ENCODE peak calls at places on chromosomes 7 and 10, in four cellular contexts. Q is right lobe of liver; T is CD8-positive, alpha-beta T cell; B is esophagus squamous epithelium. R is an unnamed sample.

GRCh38 chr10:103542764-103543616 is 49.5 kb downstream of the NEURL1 start:
- DNase-seq in B (no peak), T (no peak), Q (no peak), R (no peak)

GRCh38 chr10:101236376-101237079 is 7.3 kb upstream of the LBX1 start:
- DNase-seq in B (no peak), Q (no peak), T (no peak), R (no peak)

GRCh38 chr10:62811159-62811875 is 4.8 kb downstream of the EGR2 start:
- DNase-seq in T (no peak), B (no peak), Q (no peak), R (no peak)

GRCh38 chr10:87550741-87551140 is 46.0 kb downstream of the MINPP1 start:
- DNase-seq in B (no peak), T (no peak), Q (no peak), R (no peak)

GRCh38 chr10:31014146-31014880 is 17.4 kb downstream of the ZNF438 start:
- DNase-seq in T (no peak), B (no peak), Q (no peak), R (no peak)

GRCh38 chr10:49446031-49446430 is 50.1 kb upstream of the DRGX start:
- DNase-seq in B (no peak), Q (no peak), T (no peak), R (peak)

GRCh38 chr7:39609084-39609461 is 14.3 kb upstream of the RALA start:
- DNase-seq in B (no peak), T (no peak), Q (no peak), R (no peak)

GRCh38 chr7:149569025-149569725 is 71.6 kb upstream of the ZNF746 start:
- DNase-seq in Q (no peak), T (no peak), B (no peak), R (no peak)

GRCh38 chr7:39810710-39811109 is 139.3 kb upstream of the CDK13 start:
- DNase-seq in B (no peak), T (no peak), Q (no peak), R (no peak)

GRCh38 chr10:77037735-77038411 is 599.7 kb downstream of the KCNMA1 start:
- DNase-seq in Q (no peak), T (no peak), B (no peak), R (no peak)

GRCh38 chr10:48634198-48634983 is 29.5 kb upstream of the ARHGAP22 start:
- DNase-seq in T (peak), Q (no peak), B (peak), R (peak)

GRCh38 chr7:40221836-40222235 is 87.0 kb downstream of the SUGCT start:
- DNase-seq in T (no peak), Q (no peak), B (no peak), R (peak)

GRCh38 chr10:52121688-52122087 is 192.4 kb upstream of the DKK1 start:
- DNase-seq in Q (no peak), B (no peak), T (no peak), R (peak)

GRCh38 chr10:44334621-44335184 is 50.2 kb downstream of the CXCL12 start:
- DNase-seq in B (no peak), Q (no peak), T (no peak), R (peak)

GRCh38 chr7:105810556-105810955 is 65.8 kb downstream of the ATXN7L1 start:
- DNase-seq in Q (no peak), T (no peak), B (no peak), R (no peak)

GRCh38 chr10:31700222-31700621 is 228.4 kb downstream of the ARHGAP12 start:
- DNase-seq in Q (no peak), T (no peak), B (no peak), R (no peak)

GRCh38 chr10:103168436-103168835 is 24.6 kb downstream of the NT5C2 start:
- DNase-seq in B (no peak), T (no peak), Q (no peak), R (peak)

GRCh38 chr10:49542353-49542752 is 3.4 kb upstream of the ERCC6 start:
- DNase-seq in Q (no peak), B (no peak), T (no peak), R (no peak)

GRCh38 chr10:78203915-78204818 is 170.5 kb downstream of the RPS24 start:
- DNase-seq in Q (no peak), T (no peak), B (no peak), R (no peak)

GRCh38 chr10:77926566-77927342 is at the start of gene DLG5:
- DNase-seq in Q (peak), T (no peak), B (no peak), R (no peak)

GRCh38 chr10:104791471-104791870 is 150.4 kb downstream of the SORCS3 start:
- DNase-seq in B (no peak), Q (no peak), T (no peak), R (no peak)

DNA sequence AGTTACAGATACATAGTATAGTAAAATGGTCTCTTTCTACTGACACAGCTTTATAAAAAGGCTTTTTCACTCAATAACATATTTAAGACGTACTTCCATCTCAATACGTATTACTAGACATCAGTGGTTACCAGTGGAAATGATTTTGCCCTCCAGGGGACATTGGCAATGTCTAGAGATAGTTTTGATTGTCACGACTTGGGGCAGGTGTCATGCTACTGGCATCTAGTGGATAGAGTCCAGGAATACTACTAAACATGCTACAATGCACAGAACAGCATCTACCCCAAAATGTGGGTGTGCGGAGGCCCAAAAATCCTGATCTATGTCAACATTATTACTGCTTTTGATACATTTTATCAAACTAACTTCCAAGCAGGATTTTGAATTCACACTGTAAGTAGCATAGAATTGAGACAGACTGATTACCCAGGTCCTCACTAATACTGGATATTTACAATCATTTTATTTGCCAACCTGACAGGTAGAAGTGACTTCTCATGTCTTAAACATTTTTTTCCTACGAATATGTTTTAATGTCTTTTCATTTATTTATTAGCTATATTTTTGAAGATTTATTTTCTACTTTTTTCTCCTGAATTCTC is 53.8 kb downstream of the HGF start:
- DNase-seq in T (no peak), Q (no peak), B (no peak), R (no peak)
- TF ChIP-seq CTCF in T (no peak), Q (peak), B (no peak), R (peak)

GRCh38 chr7:157850481-157851444 is 514.0 kb downstream of the DNAJB6 start:
- DNase-seq in Q (no peak), T (no peak), B (no peak), R (no peak)
- H3K4me3 ChIP-seq in Q (no peak), T (peak), B (no peak), R (no peak)

DNA sequence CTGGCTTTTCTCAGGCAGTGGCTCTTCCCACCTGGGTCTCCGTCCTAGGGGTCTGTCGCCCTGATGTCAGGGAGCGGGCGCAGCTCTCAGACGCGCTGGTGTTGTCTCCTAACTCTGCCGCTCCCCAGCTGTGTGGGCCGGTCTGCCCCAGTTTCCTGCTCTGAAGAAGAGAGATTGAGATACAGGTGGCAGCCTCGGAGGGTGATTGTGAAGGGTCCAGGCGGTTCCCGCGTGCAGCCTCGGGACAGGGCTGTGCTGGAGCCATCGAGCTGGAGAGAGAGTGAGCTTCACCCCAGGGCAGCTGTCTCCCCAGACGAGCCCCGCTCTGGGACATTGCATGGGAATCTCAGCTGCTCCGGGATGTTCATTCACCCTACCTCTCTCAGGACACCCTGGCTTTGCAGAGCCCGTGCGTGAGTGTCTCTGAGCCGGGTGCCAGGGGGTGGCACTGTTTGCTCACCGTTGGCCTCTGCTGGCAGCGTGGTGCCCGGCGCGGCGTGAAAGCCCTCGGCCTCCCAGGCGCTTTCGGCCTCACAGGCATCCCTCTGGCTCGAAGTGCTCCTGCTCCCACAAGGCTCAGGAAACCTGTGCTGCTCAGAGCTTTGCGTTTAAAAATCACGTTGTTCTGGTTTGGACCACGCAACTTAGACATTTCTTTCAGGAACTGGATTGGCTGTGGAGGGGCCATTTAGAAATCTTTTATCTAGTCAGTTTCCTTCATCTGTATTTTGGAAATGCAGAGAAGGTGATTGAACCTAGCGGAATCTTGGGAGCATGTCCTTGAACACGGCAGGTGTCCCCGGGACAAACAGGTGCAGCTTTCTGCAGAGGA is 33.8 kb upstream of the ZFAND2A start:
- DNase-seq in Q (peak), T (peak), B (no peak), R (no peak)
- TF ChIP-seq CTCF in Q (peak), T (peak), B (peak), R (peak)

DNA sequence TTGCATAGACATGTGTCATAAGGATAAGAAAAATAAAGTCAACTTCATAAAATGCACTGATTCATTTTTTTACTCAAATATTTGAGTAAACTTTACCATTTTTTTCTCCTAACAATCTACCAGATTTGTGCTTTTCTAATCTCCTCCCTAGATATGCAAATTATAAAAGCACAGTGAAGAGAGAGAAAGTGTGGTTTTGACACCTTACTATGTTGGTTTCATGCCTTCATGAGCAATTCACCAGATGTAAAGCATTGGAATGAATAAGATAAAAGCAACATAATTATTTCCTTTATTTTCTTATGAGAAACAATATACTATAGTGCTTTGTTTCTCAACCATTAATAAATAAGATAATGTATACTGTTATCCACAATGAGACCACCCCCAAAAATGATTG is 432.5 kb upstream of the PCDH15 start:
- DNase-seq in T (no peak), Q (no peak), B (no peak), R (no peak)
- H3K4me3 ChIP-seq in T (no peak), Q (peak), B (peak), R (no peak)

GRCh38 chr7:129499915-129500463 is 2.3 kb upstream of the SMKR1 start:
- DNase-seq in Q (no peak), T (no peak), B (no peak), R (no peak)

GRCh38 chr7:129503725-129504124 is 1.4 kb downstream of the SMKR1 start:
- DNase-seq in B (no peak), T (no peak), Q (peak), R (no peak)

GRCh38 chr7:129501760-129502707 is at the start of gene SMKR1:
- DNase-seq in B (peak), Q (peak), T (peak), R (no peak)

GRCh38 chr7:129498021-129498420 is 4.3 kb upstream of the SMKR1 start:
- DNase-seq in T (no peak), B (no peak), Q (no peak), R (no peak)

GRCh38 chr7:129502708-129503685 is 666 bp downstream of the SMKR1 start:
- DNase-seq in T (no peak), Q (peak), B (no peak), R (no peak)
- TF ChIP-seq CTCF in T (no peak), Q (no peak), B (no peak), R (peak)

GRCh38 chr10:80118669-80119068 is 13.9 kb upstream of the PLAC9 start:
- DNase-seq in Q (no peak), T (no peak), B (no peak), R (no peak)

GRCh38 chr10:80126876-80127275 is 5.7 kb upstream of the PLAC9 start:
- DNase-seq in B (no peak), Q (no peak), T (no peak), R (no peak)

GRCh38 chr10:80122746-80123145 is 9.8 kb upstream of the PLAC9 start:
- DNase-seq in T (no peak), Q (no peak), B (no peak), R (no peak)

GRCh38 chr10:80122110-80122710 is 10.3 kb upstream of the PLAC9 start:
- DNase-seq in T (no peak), Q (no peak), B (no peak), R (no peak)
- H3K4me3 ChIP-seq in T (no peak), Q (no peak), B (no peak), R (no peak)

DNA sequence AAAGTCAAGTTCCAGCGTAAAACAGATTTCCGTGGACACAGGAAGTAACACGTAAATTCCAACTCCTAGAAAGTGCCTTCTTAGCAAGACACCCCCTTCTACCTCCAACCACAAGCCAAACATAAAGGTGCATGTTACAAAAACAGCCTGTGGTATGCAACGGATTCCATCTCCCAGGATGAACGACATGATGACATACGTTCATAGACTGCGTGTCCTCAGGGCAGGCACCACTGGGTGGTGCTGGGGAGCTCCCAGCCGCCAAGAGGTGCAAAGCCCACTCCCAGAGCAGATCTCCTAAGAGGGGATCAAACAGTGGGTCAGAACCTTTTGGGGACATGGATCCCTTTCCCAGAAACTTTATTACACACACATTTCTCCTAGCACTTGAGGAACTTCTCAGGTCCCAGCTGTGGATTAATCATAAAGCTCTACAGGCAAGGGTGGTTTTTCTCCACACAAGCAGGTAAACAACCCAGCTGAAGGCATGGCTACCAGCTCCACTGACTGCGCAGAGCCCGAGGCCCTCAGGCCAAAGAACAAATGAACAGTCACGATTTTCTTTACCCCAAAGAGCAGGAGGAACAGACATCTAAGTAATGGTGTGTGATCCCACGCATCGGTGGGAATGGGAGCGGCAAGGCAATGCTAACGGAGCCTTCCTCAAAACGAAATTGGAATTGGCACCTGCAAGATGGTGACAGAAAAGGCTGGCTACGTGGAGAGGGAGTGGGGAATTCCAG is 13.8 kb downstream of the PSAP start:
- DNase-seq in B (no peak), Q (no peak), T (no peak), R (no peak)
- TF ChIP-seq CTCF in B (no peak), Q (no peak), T (no peak), R (peak)

GRCh38 chr10:124088944-124089343 is 4.5 kb downstream of the CHST15 start:
- DNase-seq in B (no peak), Q (no peak), T (no peak), R (no peak)
- H3K4me3 ChIP-seq in B (no peak), Q (no peak), T (no peak), R (no peak)

R was measured in AG04449.